ENCODE peak calls at places on chromosomes 3 and 15, in seven cellular contexts. D is Right ventricle myocardium superior; B is activated CD4-positive, CD25-positive, alpha-beta regulatory T cell; V is stimulated activated CD8-positive, alpha-beta memory T cell treated with anti-CD3 and anti-CD28 coated beads, Interleukin-15, amount 100 ng/mL, for 1 hour; M is T-helper 2 cell; R is GM12892; S is HEK293T. Z is an unnamed sample.

GRCh38 chr3:136404056-136404455 is 153.9 kb downstream of the PCCB start:
- DNase-seq in D (no peak), B (no peak), V (no peak), M (no peak), R (no peak), S (no peak), Z (no peak)

GRCh38 chr15:69095280-69095679 is 65.2 kb upstream of the GLCE start:
- DNase-seq in D (no peak), B (no peak), V (no peak), M (no peak), R (no peak), S (no peak), Z (no peak)

GRCh38 chr3:101942356-101942755 is 93.0 kb downstream of the NFKBIZ start:
- DNase-seq in D (no peak), B (no peak), V (no peak), M (no peak), R (no peak), S (no peak), Z (no peak)

GRCh38 chr15:20341901-20342605 is 199.5 kb downstream of the GOLGA6L6 start:
- DNase-seq in D (peak; percentile 87), B (no peak), V (no peak), M (peak; percentile 32), R (no peak), S (no peak), Z (no peak)

GRCh38 chr15:91104111-91104510 is 4.1 kb downstream of the SV2B start:
- DNase-seq in D (peak; percentile 67), B (no peak), V (no peak), M (no peak), R (no peak), S (no peak), Z (no peak)

GRCh38 chr3:97409612-97410011 is 354.9 kb upstream of the ARL6 start:
- DNase-seq in D (no peak), B (no peak), V (no peak), M (no peak), R (no peak), S (no peak), Z (no peak)

GRCh38 chr3:30632065-30632464 is 25.7 kb downstream of the TGFBR2 start:
- DNase-seq in D (no peak), B (no peak), V (no peak), M (no peak), R (no peak), S (no peak), Z (no peak)

GRCh38 chr3:132867956-132868355 is 145.7 kb upstream of the NPHP3 start:
- DNase-seq in D (no peak), B (no peak), V (no peak), M (no peak), R (no peak), S (no peak), Z (no peak)

GRCh38 chr3:47712398-47712797 is 69.3 kb downstream of the SMARCC1 start:
- DNase-seq in D (no peak), B (no peak), V (no peak), M (no peak), R (no peak), S (no peak), Z (no peak)

GRCh38 chr3:130748981-130749380 is 2.4 kb upstream of the PIK3R4 start:
- DNase-seq in D (no peak), B (no peak), V (no peak), M (no peak), R (no peak), S (no peak), Z (no peak)

GRCh38 chr3:109927161-109927560 is 589.8 kb upstream of the DPPA4 start:
- DNase-seq in D (no peak), B (no peak), V (no peak), M (no peak), R (no peak), S (no peak), Z (no peak)

GRCh38 chr3:124014366-124014942 is 22.5 kb upstream of the ROPN1 start:
- DNase-seq in D (no peak), B (no peak), V (no peak), M (no peak), R (no peak), S (no peak), Z (no peak)

GRCh38 chr15:99911824-99912223 is 178.6 kb upstream of the LYSMD4 start:
- DNase-seq in D (no peak), B (no peak), V (no peak), M (no peak), R (no peak), S (no peak), Z (no peak)

GRCh38 chr3:193665370-193665989 is 72.5 kb downstream of the OPA1 start:
- DNase-seq in D (no peak), B (no peak), V (no peak), M (no peak), R (no peak), S (no peak), Z (no peak)

GRCh38 chr15:45943255-45943654 is 308.4 kb downstream of the SQOR start:
- DNase-seq in D (no peak), B (no peak), V (no peak), M (no peak), R (no peak), S (no peak), Z (no peak)

GRCh38 chr3:33403756-33404155 is 36.4 kb downstream of the UBP1 start:
- DNase-seq in D (no peak), B (no peak), V (no peak), M (no peak), R (no peak), S (no peak), Z (no peak)

GRCh38 chr15:83830381-83830780 is 176.5 kb downstream of the ADAMTSL3 start:
- DNase-seq in D (no peak), B (no peak), V (no peak), M (no peak), R (no peak), S (no peak), Z (no peak)

GRCh38 chr3:71930056-71930991 is 145.4 kb upstream of the PROK2 start:
- DNase-seq in D (peak; percentile 46), B (no peak), V (no peak), M (no peak), R (peak; percentile 19), S (peak; percentile 51), Z (no peak)

GRCh38 chr15:80450811-80451321 is 46.7 kb downstream of the ARNT2 start:
- DNase-seq in D (no peak), B (no peak), V (no peak), M (no peak), R (no peak), S (no peak), Z (no peak)

GRCh38 chr15:87142096-87142495 is 1062.4 kb downstream of the AGBL1 start:
- DNase-seq in D (no peak), B (no peak), V (no peak), M (no peak), R (no peak), S (no peak), Z (no peak)

GRCh38 chr3:136634821-136635220 is 117.4 kb downstream of the STAG1 start:
- DNase-seq in D (no peak), B (no peak), V (no peak), M (no peak), R (no peak), S (no peak), Z (no peak)

GRCh38 chr3:152258448-152259302 is 10.1 kb upstream of the MBNL1 start:
- DNase-seq in D (peak; percentile 50), B (peak; percentile 2), V (no peak), M (peak; percentile 47), R (no peak), S (no peak), Z (peak; percentile 29)

Z was measured in stimulated activated CD4-positive, alpha-beta T cell treated with anti-CD3 and anti-CD28 coated beads, TNF-alpha, amount 100 ng/mL, for 1 hour.